ENCODE peak calls at places on chromosomes 6 and 20, in eight cellular contexts. G is A549, S is fibroblast of pulmonary artery, I is DND-41, N is epithelial cell of esophagus, F is ovary, L is psoas muscle, W is IMR-90. R is an unnamed sample.

GRCh38 chr6:85468326-85468725 is 18.4 kb downstream of the NT5E start:
- DNase-seq in G (no peak), S (peak), I (no peak), N (peak), F (no peak), L (no peak), W (peak), R (no peak)

GRCh38 chr20:21622097-21622496 is 83.4 kb upstream of the PAX1 start:
- DNase-seq in G (no peak), S (no peak), I (no peak), N (peak), F (no peak), L (no peak), W (no peak), R (no peak)

GRCh38 chr20:32510120-32510600 is 75.0 kb downstream of the NOL4L start:
- DNase-seq in G (no peak), S (no peak), I (peak), N (no peak), F (no peak), L (no peak), W (no peak), R (no peak)

GRCh38 chr20:18678599-18678998 is 90.7 kb downstream of the DTD1 start:
- DNase-seq in G (no peak), S (no peak), I (no peak), N (no peak), F (no peak), L (no peak), W (no peak), R (no peak)

GRCh38 chr20:19130613-19130984 is 81.8 kb upstream of the SLC24A3 start:
- DNase-seq in G (no peak), S (no peak), I (no peak), N (no peak), F (no peak), L (no peak), W (no peak), R (no peak)

GRCh38 chr6:44676826-44677433 is 289.4 kb downstream of the CDC5L start:
- DNase-seq in G (no peak), S (no peak), I (no peak), N (peak), F (no peak), L (no peak), W (no peak), R (peak)

GRCh38 chr20:37627060-37627766 is 66.6 kb upstream of the CTNNBL1 start:
- DNase-seq in G (peak), S (peak), I (peak), N (peak), F (peak), L (peak), W (peak), R (no peak)

GRCh38 chr6:159586684-159587083 is 106.4 kb downstream of the SOD2 start:
- DNase-seq in G (no peak), S (no peak), I (no peak), N (no peak), F (no peak), L (no peak), W (no peak), R (no peak)

GRCh38 chr6:70412797-70413113 is 553 bp upstream of the FAM135A start:
- DNase-seq in G (no peak), S (no peak), I (no peak), N (no peak), F (no peak), L (no peak), W (no peak), R (no peak)

GRCh38 chr6:144289006-144289405 is 3.9 kb downstream of the UTRN start:
- DNase-seq in G (no peak), S (no peak), I (no peak), N (no peak), F (no peak), L (no peak), W (no peak), R (no peak)

GRCh38 chr20:64154590-64155257 is 9.5 kb upstream of the MYT1 start:
- DNase-seq in G (no peak), S (no peak), I (no peak), N (no peak), F (no peak), L (no peak), W (no peak), R (no peak)

GRCh38 chr20:51076841-51077543 is 54.1 kb upstream of the KCNG1 start:
- DNase-seq in G (no peak), S (no peak), I (no peak), N (no peak), F (no peak), L (no peak), W (no peak), R (no peak)

GRCh38 chr20:23116301-23117089 is 30.4 kb upstream of the CD93 start:
- DNase-seq in G (no peak), S (peak), I (peak), N (peak), F (no peak), L (no peak), W (peak), R (no peak)

DNA sequence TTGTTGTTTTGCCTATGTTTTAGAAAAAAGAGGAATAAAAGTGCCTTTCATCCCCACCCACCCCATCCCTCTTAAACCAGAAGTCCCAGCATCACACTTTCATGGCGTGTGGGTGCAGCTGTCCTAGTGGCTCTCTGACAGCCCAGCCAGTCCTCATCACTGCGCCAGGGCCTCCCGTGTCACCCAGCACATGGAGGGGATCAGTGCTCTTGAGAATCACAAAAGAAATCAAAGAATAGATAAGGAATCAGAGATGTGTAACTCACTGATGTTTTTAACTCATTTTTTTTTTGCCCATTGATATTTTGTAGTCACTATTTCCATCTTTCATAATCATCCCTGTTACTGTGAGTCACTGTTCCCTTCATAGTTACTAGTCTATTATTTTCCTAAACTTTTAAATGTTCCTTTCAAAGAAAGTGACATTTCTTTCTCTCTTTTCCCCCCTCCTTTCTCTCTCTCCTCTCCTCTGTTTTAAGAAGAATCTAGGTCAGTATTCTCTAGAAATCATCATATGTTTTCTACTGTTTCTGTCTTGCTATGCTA is 78.6 kb downstream of the AIG1 start:
- DNase-seq in G (no peak), S (no peak), I (no peak), N (no peak), F (no peak), L (no peak), W (no peak), R (no peak)
- H3K4me3 ChIP-seq in G (no peak), S (no peak), I (no peak), N (no peak), F (no peak), L (no peak), W (no peak), R (no peak)

DNA sequence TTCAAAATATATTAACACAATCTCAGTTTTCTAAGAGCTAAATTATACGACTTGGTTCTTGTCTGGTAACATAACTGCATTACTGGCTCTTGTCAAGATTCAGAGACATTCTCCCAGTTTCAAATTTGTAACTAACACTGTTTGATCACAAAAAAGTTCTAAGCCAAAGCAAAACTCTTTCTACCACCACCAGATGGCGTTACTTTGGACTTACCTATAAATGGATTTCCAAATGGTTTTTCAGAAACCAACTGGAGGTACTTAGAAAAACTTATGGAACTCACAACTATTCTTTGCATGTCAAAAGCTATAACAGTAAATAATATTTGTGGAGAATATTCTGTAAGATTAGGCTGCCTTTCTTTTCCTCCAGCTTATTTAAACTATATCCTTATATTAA is 34.2 kb upstream of the GFRAL start:
- DNase-seq in G (peak), S (peak), I (no peak), N (peak), F (no peak), L (no peak), W (peak), R (no peak)
- TF ChIP-seq CTCF in G (peak), S (peak), I (peak), N (peak), F (no peak), L (no peak), W (peak), R (peak)

GRCh38 chr6:107982511-107982910 is 24.5 kb upstream of the SEC63 start:
- DNase-seq in G (no peak), S (no peak), I (no peak), N (no peak), F (no peak), L (no peak), W (no peak), R (no peak)

GRCh38 chr6:107988570-107988969 is 30.6 kb upstream of the SEC63 start:
- DNase-seq in G (no peak), S (no peak), I (no peak), N (no peak), F (no peak), L (no peak), W (no peak), R (no peak)

GRCh38 chr6:107987805-107988204 is 29.8 kb upstream of the SEC63 start:
- DNase-seq in G (no peak), S (no peak), I (no peak), N (no peak), F (no peak), L (no peak), W (no peak), R (no peak)

GRCh38 chr6:107989166-107990094 is 31.4 kb upstream of the SEC63 start:
- DNase-seq in G (no peak), S (no peak), I (no peak), N (no peak), F (no peak), L (no peak), W (no peak), R (no peak)

DNA sequence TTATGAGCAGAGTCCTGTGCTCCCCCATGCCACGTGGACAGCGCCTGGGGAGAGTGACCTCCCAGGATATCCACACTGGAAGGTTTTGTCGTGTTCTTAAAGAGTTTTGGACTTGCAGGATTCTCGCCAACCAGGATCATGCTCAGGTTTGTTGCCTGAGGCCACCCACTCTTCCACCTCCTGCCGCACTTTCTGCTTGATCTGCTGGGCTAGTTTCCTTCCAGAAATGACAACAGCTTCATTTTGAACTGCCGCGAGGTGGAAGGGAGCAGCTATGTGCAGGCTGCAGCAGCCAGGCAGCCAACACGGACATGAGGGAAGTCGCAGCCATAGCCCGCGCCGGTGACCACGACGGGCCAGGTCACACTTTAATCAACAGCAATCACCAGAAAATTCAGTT is 27.7 kb upstream of the SEC63 start:
- DNase-seq in G (no peak), S (no peak), I (no peak), N (no peak), F (no peak), L (no peak), W (no peak), R (no peak)
- H3K4me3 ChIP-seq in G (no peak), S (no peak), I (no peak), N (no peak), F (no peak), L (no peak), W (no peak), R (no peak)

GRCh38 chr6:162251257-162251656 is 476.3 kb downstream of the PRKN start:
- DNase-seq in G (peak), S (no peak), I (no peak), N (no peak), F (no peak), L (no peak), W (no peak), R (no peak)
- TF ChIP-seq CTCF in G (no peak), S (no peak), I (no peak), N (no peak), F (no peak), L (no peak), W (no peak), R (peak)

DNA sequence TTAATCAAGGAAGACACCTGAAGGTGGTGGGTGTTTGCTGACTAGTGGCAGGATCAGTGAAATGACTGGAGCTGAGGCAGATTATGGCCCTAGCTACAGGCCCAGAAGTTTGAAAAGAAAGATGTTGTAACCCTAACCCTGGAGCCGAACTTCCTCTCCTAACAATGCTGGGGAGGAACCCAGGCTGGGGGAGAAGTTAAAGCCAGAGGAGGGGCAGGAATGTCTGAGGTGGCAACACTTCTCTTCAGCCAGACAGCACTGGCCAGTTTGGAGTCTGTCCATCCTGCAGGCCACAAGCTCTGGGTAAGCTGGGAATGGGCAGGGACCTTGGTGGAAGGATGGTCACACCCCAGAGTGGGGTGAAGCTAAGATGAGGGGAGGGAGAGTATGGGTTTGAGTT is at the start of gene LST1:
- DNase-seq in G (no peak), S (peak), I (no peak), N (no peak), F (no peak), L (no peak), W (no peak), R (no peak)
- H3K4me3 ChIP-seq in G (no peak), S (no peak), I (no peak), N (no peak), F (no peak), L (peak), W (no peak), R (no peak)

DNA sequence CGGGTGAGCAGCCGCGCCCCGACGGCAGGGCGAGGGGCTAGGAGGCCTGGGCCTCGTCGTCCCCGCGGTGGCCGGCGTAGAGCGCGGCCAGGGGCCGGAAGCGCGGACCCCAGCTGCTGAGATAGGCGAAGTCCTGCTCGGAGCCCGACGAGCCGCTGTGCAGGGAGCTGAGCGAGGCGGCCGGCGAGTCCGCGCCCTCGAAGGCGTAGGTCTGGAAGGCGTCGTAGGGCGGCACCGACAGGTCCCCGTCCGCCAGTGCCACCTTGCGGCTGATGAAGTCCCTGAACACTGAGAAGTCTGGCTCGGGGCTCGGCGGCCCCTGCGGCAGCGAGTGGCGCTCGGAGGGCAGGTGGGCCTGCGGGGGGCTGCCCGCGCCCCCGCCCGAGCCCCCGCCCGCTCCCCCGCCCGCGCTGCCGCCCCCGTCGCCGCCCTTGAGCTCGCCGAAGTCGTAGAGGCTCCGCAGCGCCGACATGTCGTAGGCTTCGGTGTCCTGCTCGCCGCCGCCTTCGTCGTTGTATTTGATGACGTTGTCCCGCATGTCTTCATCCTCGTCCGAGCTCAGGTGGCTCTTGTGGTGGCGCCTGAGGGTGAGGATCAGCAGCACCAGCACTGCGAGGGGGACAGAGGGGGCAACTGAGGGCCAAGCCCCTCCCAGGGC is 56.5 kb downstream of the CD40 start:
- DNase-seq in G (peak), S (peak), I (no peak), N (peak), F (peak), L (peak), W (peak), R (no peak)
- TF ChIP-seq CTCF in G (peak), S (peak), I (no peak), N (peak), F (no peak), L (peak), W (peak), R (peak)

GRCh38 chr20:47506850-47507249 is 5.2 kb downstream of the NCOA3 start:
- DNase-seq in G (no peak), S (no peak), I (no peak), N (no peak), F (no peak), L (no peak), W (no peak), R (no peak)
- H3K4me3 ChIP-seq in G (no peak), S (no peak), I (no peak), N (no peak), F (no peak), L (no peak), W (no peak), R (no peak)